ENCODE peak calls at places on chromosome 6, in ten cellular contexts. X, D, P, N, F, T, J, K, E and C are unnamed samples.

GRCh38 chr6:81171991-81172740 is 580.3 kb downstream of the TENT5A start:
- DNase-seq in X (no peak), F (peak), K (no peak), N (no peak), J (no peak), T (peak), P (peak), D (peak), E (peak), C (peak)

GRCh38 chr6:3538536-3538935 is 81.7 kb upstream of the SLC22A23 start:
- DNase-seq in X (no peak), F (no peak), D (no peak), E (no peak), N (no peak), P (no peak), J (no peak), K (no peak), T (no peak), C (no peak)

GRCh38 chr6:158610319-158610968 is 34.1 kb downstream of the DYNLT1 start:
- DNase-seq in N (no peak), X (no peak), K (no peak), D (no peak), E (no peak), T (no peak), P (no peak), F (peak), J (no peak), C (no peak)

GRCh38 chr6:115575298-115575697 is 485.4 kb downstream of the FRK start:
- DNase-seq in D (no peak), J (no peak), E (no peak), K (no peak), N (no peak), F (no peak), P (no peak), X (no peak), T (no peak), C (no peak)

GRCh38 chr6:115945306-115945705 is 115.4 kb downstream of the FRK start:
- DNase-seq in P (no peak), E (no peak), K (no peak), T (no peak), D (no peak), N (no peak), F (no peak), X (no peak), J (peak), C (no peak)

GRCh38 chr6:169738972-169739529 is 12.3 kb downstream of the DYNLT2 start:
- DNase-seq in E (no peak), X (no peak), T (no peak), P (no peak), F (no peak), N (no peak), D (no peak), K (no peak), J (no peak), C (no peak)

GRCh38 chr6:127907960-127908640 is 7.2 kb upstream of the THEMIS start:
- DNase-seq in T (no peak), X (no peak), F (no peak), K (no peak), D (no peak), J (no peak), N (no peak), E (no peak), P (no peak), C (no peak)

GRCh38 chr6:79152269-79152737 is 74.2 kb upstream of the PHIP start:
- DNase-seq in D (no peak), F (no peak), T (no peak), P (no peak), K (no peak), J (no peak), E (no peak), X (no peak), N (no peak), C (no peak)

GRCh38 chr6:391559-392440 is at the start of gene IRF4:
- DNase-seq in K (no peak), E (no peak), P (peak), X (no peak), F (no peak), T (peak), J (no peak), D (peak), N (no peak), C (no peak)

GRCh38 chr6:144266091-144266649 is 19.0 kb upstream of the UTRN start:
- DNase-seq in J (no peak), X (no peak), D (peak), F (peak), K (peak), P (peak), N (no peak), E (peak), T (peak), C (no peak)

GRCh38 chr6:54183616-54184015 is 72.4 kb downstream of the MLIP start:
- DNase-seq in J (no peak), T (no peak), D (no peak), F (no peak), K (no peak), X (no peak), N (no peak), E (no peak), P (no peak), C (no peak)

GRCh38 chr6:2999005-2999620 is 581 bp upstream of the NQO2 start:
- DNase-seq in P (peak), J (no peak), D (peak), N (peak), E (no peak), K (peak), T (peak), X (no peak), F (no peak), C (no peak)

GRCh38 chr6:72218125-72218524 is 331.8 kb downstream of the RIMS1 start:
- DNase-seq in P (peak), F (no peak), D (no peak), E (no peak), X (no peak), J (peak), N (peak), K (no peak), T (no peak), C (peak)

GRCh38 chr6:6890400-6890858 is 217.3 kb upstream of the RREB1 start:
- DNase-seq in T (peak), X (no peak), K (no peak), D (no peak), F (no peak), J (no peak), E (no peak), N (no peak), P (peak), C (no peak)

GRCh38 chr6:57138026-57138425 is 34.1 kb upstream of the BAG2 start:
- DNase-seq in J (no peak), X (no peak), P (no peak), F (no peak), E (no peak), N (no peak), K (no peak), D (no peak), T (no peak), C (no peak)

GRCh38 chr6:107542170-107542569 is 52.3 kb downstream of the SOBP start:
- DNase-seq in K (no peak), T (no peak), J (no peak), P (no peak), X (no peak), E (no peak), D (no peak), N (no peak), F (no peak), C (peak)

GRCh38 chr6:82015043-82015442 is 232.5 kb downstream of the IBTK start:
- DNase-seq in T (no peak), F (no peak), J (no peak), K (no peak), N (no peak), P (no peak), X (no peak), D (no peak), E (no peak), C (no peak)

GRCh38 chr6:25083784-25084507 is 148.2 kb upstream of the RIPOR2 start:
- DNase-seq in K (no peak), P (no peak), X (no peak), J (no peak), T (no peak), F (no peak), D (no peak), E (no peak), N (no peak), C (no peak)

GRCh38 chr6:17086469-17086868 is 15.4 kb upstream of the STMND1 start:
- DNase-seq in E (peak), T (peak), D (no peak), F (peak), K (no peak), P (no peak), X (no peak), N (peak), J (peak), C (peak)

GRCh38 chr6:80543598-80544181 is 437.2 kb downstream of the BCKDHB start:
- DNase-seq in N (no peak), T (no peak), J (peak), X (no peak), P (no peak), F (no peak), D (no peak), K (no peak), E (peak), C (no peak)

GRCh38 chr6:111855775-111856174 is 17.5 kb downstream of the FYN start:
- DNase-seq in F (no peak), E (no peak), X (no peak), D (no peak), J (no peak), P (no peak), T (no peak), N (no peak), K (no peak), C (no peak)

GRCh38 chr6:29759457-29759856 is 36.2 kb downstream of the HLA-F start:
- DNase-seq in T (no peak), F (no peak), X (no peak), P (no peak), N (no peak), E (no peak), J (no peak), K (no peak), D (no peak), C (no peak)